ENCODE peak calls at places on chromosomes 12 and 14, in seven cellular contexts. L is HL-60, U is GM23338, H is prostate gland, W is breast epithelium, T is sigmoid colon, N is GM12891. X is an unnamed sample.

GRCh38 chr12:60335765-60336164 is 739.9 kb downstream of the SLC16A7 start:
- DNase-seq in L (no peak), U (peak), H (no peak), W (no peak), T (no peak), N (no peak), X (no peak)

GRCh38 chr14:94376108-94376975 is 12.1 kb downstream of the SERPINA1 start:
- DNase-seq in L (no peak), U (no peak), H (no peak), W (no peak), T (peak), N (no peak), X (no peak)

GRCh38 chr12:40622246-40622838 is 69.9 kb upstream of the CNTN1 start:
- DNase-seq in L (no peak), U (peak), H (peak), W (no peak), T (no peak), N (peak), X (peak)

GRCh38 chr14:78713716-78714115 is 543.5 kb downstream of the NRXN3 start:
- DNase-seq in L (no peak), U (no peak), H (no peak), W (no peak), T (no peak), N (no peak), X (no peak)

GRCh38 chr12:18148961-18149360 is 59.0 kb upstream of the RERGL start:
- DNase-seq in L (no peak), U (no peak), H (no peak), W (no peak), T (no peak), N (no peak), X (no peak)

GRCh38 chr12:115691123-115691522 is 586.4 kb downstream of the MED13L start:
- DNase-seq in L (no peak), U (no peak), H (no peak), W (no peak), T (no peak), N (no peak), X (no peak)

GRCh38 chr12:91722072-91722471 is 423.6 kb downstream of the BTG1 start:
- DNase-seq in L (no peak), U (no peak), H (no peak), W (no peak), T (no peak), N (no peak), X (no peak)

GRCh38 chr14:88919502-88919901 is 95.1 kb downstream of the TTC8 start:
- DNase-seq in L (no peak), U (no peak), H (no peak), W (no peak), T (no peak), N (no peak), X (no peak)

GRCh38 chr12:27667540-27667939 is 28.7 kb upstream of the REP15 start:
- DNase-seq in L (no peak), U (no peak), H (no peak), W (no peak), T (no peak), N (no peak), X (no peak)

GRCh38 chr14:83433618-83434017 is 1900.0 kb upstream of the SEL1L start:
- DNase-seq in L (no peak), U (no peak), H (no peak), W (no peak), T (no peak), N (no peak), X (no peak)

GRCh38 chr12:113867258-113867657 is 98.9 kb downstream of the RBM19 start:
- DNase-seq in L (no peak), U (peak), H (no peak), W (no peak), T (no peak), N (no peak), X (no peak)

GRCh38 chr14:65840118-65840751 is 427.7 kb downstream of the FUT8 start:
- DNase-seq in L (no peak), U (no peak), H (no peak), W (no peak), T (no peak), N (no peak), X (no peak)

GRCh38 chr12:111034911-111035577 is 114.7 kb upstream of the MYL2 start:
- DNase-seq in L (no peak), U (peak), H (no peak), W (no peak), T (no peak), N (no peak), X (no peak)

GRCh38 chr12:106321139-106321850 is 18.8 kb downstream of the TCP11L2 start:
- DNase-seq in L (no peak), U (no peak), H (no peak), W (no peak), T (no peak), N (no peak), X (no peak)

GRCh38 chr12:42886160-42886559 is 296.6 kb upstream of the PRICKLE1 start:
- DNase-seq in L (no peak), U (no peak), H (no peak), W (no peak), T (no peak), N (no peak), X (no peak)

GRCh38 chr12:122807651-122808050 is 27.6 kb upstream of the HIP1R start:
- DNase-seq in L (no peak), U (no peak), H (no peak), W (no peak), T (no peak), N (no peak), X (no peak)

GRCh38 chr12:116525418-116526001 is 33.7 kb upstream of the MAP1LC3B2 start:
- DNase-seq in L (no peak), U (peak), H (peak), W (peak), T (peak), N (no peak), X (peak)

GRCh38 chr14:89771251-89771650 is 183.3 kb downstream of the EFCAB11 start:
- DNase-seq in L (no peak), U (no peak), H (no peak), W (no peak), T (no peak), N (no peak), X (no peak)

GRCh38 chr12:28552472-28553061 is 362.3 kb downstream of the CCDC91 start:
- DNase-seq in L (no peak), U (no peak), H (no peak), W (no peak), T (no peak), N (no peak), X (no peak)

GRCh38 chr12:53696285-53696654 is 20.4 kb upstream of the ATP5MC2 start:
- DNase-seq in L (no peak), U (peak), H (peak), W (peak), T (no peak), N (peak), X (peak)

DNA sequence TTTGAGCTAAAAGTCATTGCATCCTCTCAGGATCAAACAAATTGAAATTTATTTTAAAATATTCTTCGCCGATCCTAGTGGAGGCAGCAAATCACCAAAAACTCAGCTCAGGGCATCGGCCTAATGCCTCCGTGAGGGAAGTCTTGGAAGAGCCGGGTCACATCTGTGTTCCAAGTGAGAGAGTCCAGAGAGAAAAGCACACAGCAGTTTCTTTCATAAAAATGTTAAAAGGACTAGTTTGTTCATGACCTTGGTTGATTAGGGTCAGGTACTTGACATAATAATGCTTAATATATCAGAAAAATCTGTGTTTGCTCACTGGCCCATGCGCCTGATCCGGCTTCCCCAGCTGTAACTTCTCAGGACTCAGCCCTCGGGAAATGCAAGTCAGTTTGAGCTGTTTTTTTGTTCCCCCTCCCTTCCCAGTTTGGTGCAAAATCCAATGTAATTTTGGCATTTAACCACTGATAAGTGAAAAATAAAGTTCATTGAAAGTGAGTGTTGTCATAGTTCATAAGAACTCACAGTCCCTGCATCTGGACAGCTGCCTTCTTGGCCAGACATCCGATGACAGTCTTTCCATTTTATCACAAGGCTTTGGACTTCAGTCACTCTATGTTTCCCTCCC is 161.7 kb downstream of the CAND1 start:
- DNase-seq in L (no peak), U (peak), H (no peak), W (no peak), T (peak), N (no peak), X (no peak)
- TF ChIP-seq POLR2AphosphoS5 in L (no peak), U (no peak), H (peak), W (no peak), T (peak), N (no peak), X (peak)

GRCh38 chr12:71430756-71431155 is 8.8 kb upstream of the LGR5 start:
- DNase-seq in L (no peak), U (no peak), H (no peak), W (no peak), T (no peak), N (no peak), X (no peak)

GRCh38 chr12:71436696-71437095 is 2.9 kb upstream of the LGR5 start:
- DNase-seq in L (no peak), U (no peak), H (no peak), W (no peak), T (no peak), N (no peak), X (no peak)

GRCh38 chr12:71432936-71433335 is 6.7 kb upstream of the LGR5 start:
- DNase-seq in L (no peak), U (no peak), H (no peak), W (no peak), T (no peak), N (no peak), X (no peak)

GRCh38 chr12:71426648-71427047 is 12.9 kb upstream of the LGR5 start:
- DNase-seq in L (no peak), U (no peak), H (no peak), W (no peak), T (no peak), N (no peak), X (no peak)

GRCh38 chr12:71431991-71432390 is 7.6 kb upstream of the LGR5 start:
- DNase-seq in L (no peak), U (no peak), H (no peak), W (no peak), T (no peak), N (no peak), X (no peak)
- TF ChIP-seq POLR2AphosphoS5 in L (no peak), U (no peak), H (no peak), W (no peak), T (no peak), N (no peak), X (no peak)

DNA sequence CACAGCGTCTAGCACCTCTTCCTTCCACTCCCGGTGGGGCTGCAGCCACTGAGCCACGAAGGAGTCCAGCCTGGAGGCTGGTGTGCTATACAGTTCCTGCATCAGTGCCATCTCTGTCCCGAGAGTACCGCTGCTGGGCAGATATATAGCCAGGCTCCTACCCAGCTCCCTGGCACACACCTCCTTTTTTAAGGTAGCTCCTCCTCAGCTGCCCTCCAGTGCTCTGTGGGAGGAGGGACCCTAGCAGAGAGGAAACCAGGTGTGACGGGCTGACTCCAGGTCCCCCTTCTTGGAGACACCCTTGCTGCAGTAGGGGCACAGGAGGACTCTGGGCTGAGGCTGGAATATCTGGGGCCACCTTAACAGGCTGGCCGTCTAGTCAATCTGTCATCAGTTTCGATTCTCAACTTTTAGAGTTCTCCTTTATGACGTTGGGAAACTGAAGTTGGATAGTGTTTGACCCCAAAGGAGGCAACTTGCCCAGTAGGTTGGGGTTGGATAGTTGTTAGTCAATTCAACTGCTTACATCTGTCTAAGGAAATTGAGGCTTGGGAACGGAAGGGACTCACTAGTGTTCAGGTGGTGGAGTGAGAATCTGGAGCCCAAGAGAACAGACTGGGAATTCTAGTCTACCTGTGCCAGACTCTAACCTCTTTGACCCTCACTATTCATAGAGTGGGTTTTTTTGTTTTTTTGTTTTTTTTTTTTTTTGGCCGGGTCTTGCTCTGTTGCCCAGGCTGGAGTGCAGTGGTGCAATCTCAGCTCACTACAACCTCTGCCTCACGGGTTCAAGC is at the start of gene OASL:
- DNase-seq in L (no peak), U (no peak), H (no peak), W (no peak), T (no peak), N (peak), X (peak)
- TF ChIP-seq POLR2AphosphoS5 in L (no peak), U (no peak), H (no peak), W (no peak), T (no peak), N (peak), X (peak)

GRCh38 chr14:21078726-21079125 is 8.6 kb downstream of the ARHGEF40 start:
- DNase-seq in L (no peak), U (no peak), H (no peak), W (no peak), T (no peak), N (no peak), X (no peak)
- TF ChIP-seq POLR2AphosphoS5 in L (no peak), U (no peak), H (no peak), W (no peak), T (no peak), N (no peak), X (no peak)

GRCh38 chr14:105475269-105475915 is 771 bp downstream of the CRIP2 start:
- DNase-seq in L (no peak), U (peak), H (no peak), W (no peak), T (no peak), N (no peak), X (no peak)
- TF ChIP-seq POLR2AphosphoS5 in L (no peak), U (no peak), H (no peak), W (peak), T (peak), N (no peak), X (peak)

GRCh38 chr14:20482382-20482781 is 13.2 kb downstream of the PNP start:
- DNase-seq in L (no peak), U (no peak), H (no peak), W (no peak), T (no peak), N (no peak), X (no peak)

GRCh38 chr14:20478915-20479314 is 9.7 kb downstream of the PNP start:
- DNase-seq in L (no peak), U (no peak), H (no peak), W (no peak), T (no peak), N (no peak), X (no peak)

GRCh38 chr14:20472566-20473206 is 3.5 kb downstream of the PNP start:
- DNase-seq in L (no peak), U (no peak), H (no peak), W (no peak), T (no peak), N (no peak), X (no peak)

GRCh38 chr14:20476795-20477194 is 7.6 kb downstream of the PNP start:
- DNase-seq in L (no peak), U (no peak), H (no peak), W (no peak), T (no peak), N (no peak), X (no peak)

GRCh38 chr14:20477211-20477876 is 8.1 kb downstream of the PNP start:
- DNase-seq in L (no peak), U (no peak), H (no peak), W (peak), T (no peak), N (no peak), X (peak)
- TF ChIP-seq POLR2AphosphoS5 in L (peak), U (no peak), H (no peak), W (no peak), T (no peak), N (no peak), X (no peak)